ENCODE peak calls at places on chromosomes 12 and 14, in eight cellular contexts. R, H, K, D, F, J, C and Q are unnamed samples.

GRCh38 chr14:64387232-64387737 is 868 bp upstream of the MTHFD1 start:
- DNase-seq in R (no peak), H (peak; percentile 59), K (peak; percentile 10), D (peak; percentile 20), F (peak; percentile 48), J (peak; percentile 10), C (peak; percentile 38), Q (no peak)

GRCh38 chr14:62308927-62309326 is 546.7 kb downstream of the SNAPC1 start:
- DNase-seq in R (no peak), H (no peak), K (no peak), D (no peak), F (no peak), J (no peak), C (no peak), Q (no peak)

GRCh38 chr14:50008562-50009355 is 107.6 kb downstream of the VCPKMT start:
- DNase-seq in R (no peak), H (no peak), K (no peak), D (no peak), F (no peak), J (peak; percentile 80), C (no peak), Q (no peak)

GRCh38 chr14:65330416-65330815 is 82.1 kb upstream of the FUT8 start:
- DNase-seq in R (no peak), H (no peak), K (no peak), D (no peak), F (no peak), J (peak; percentile 72), C (no peak), Q (no peak)

GRCh38 chr14:88535149-88535548 is 19.7 kb downstream of the PTPN21 start:
- DNase-seq in R (no peak), H (peak; percentile 18), K (peak; percentile 75), D (no peak), F (no peak), J (no peak), C (no peak), Q (no peak)

GRCh38 chr12:113296557-113297213 is 38.2 kb downstream of the SLC8B1 start:
- DNase-seq in R (no peak), H (no peak), K (no peak), D (no peak), F (no peak), J (no peak), C (no peak), Q (no peak)

GRCh38 chr12:4806439-4807115 is 86.4 kb downstream of the GALNT8 start:
- DNase-seq in R (no peak), H (no peak), K (no peak), D (no peak), F (no peak), J (peak; percentile 12), C (no peak), Q (no peak)

GRCh38 chr12:104218935-104219334 is 3.4 kb downstream of the TXNRD1 start:
- DNase-seq in R (no peak), H (peak; percentile 59), K (no peak), D (no peak), F (no peak), J (peak; percentile 80), C (peak; percentile 53), Q (no peak)

GRCh38 chr14:67564236-67564635 is 31.1 kb downstream of the PLEKHH1 start:
- DNase-seq in R (no peak), H (peak; percentile 9), K (no peak), D (no peak), F (no peak), J (no peak), C (no peak), Q (peak; percentile 44)

GRCh38 chr14:72599579-72600470 is 294.1 kb downstream of the DPF3 start:
- DNase-seq in R (no peak), H (no peak), K (no peak), D (no peak), F (no peak), J (no peak), C (no peak), Q (no peak)

GRCh38 chr12:76921891-76922664 is 43.3 kb upstream of the CSRP2 start:
- DNase-seq in R (no peak), H (peak; percentile 59), K (no peak), D (no peak), F (no peak), J (no peak), C (no peak), Q (no peak)

GRCh38 chr14:49962616-49963015 is 69.7 kb downstream of the ARF6 start:
- DNase-seq in R (peak; percentile 55), H (peak; percentile 57), K (no peak), D (no peak), F (no peak), J (peak; percentile 96), C (peak; percentile 8), Q (no peak)

GRCh38 chr14:78690836-78691235 is 520.7 kb downstream of the NRXN3 start:
- DNase-seq in R (no peak), H (peak; percentile 47), K (no peak), D (no peak), F (no peak), J (no peak), C (no peak), Q (no peak)

GRCh38 chr12:101802486-101802885 is 28.3 kb downstream of the GNPTAB start:
- DNase-seq in R (no peak), H (no peak), K (no peak), D (no peak), F (no peak), J (no peak), C (no peak), Q (no peak)

GRCh38 chr14:55412686-55413085 is 1.1 kb upstream of the ATG14 start:
- DNase-seq in R (no peak), H (peak; percentile 63), K (no peak), D (no peak), F (no peak), J (peak; percentile 95), C (no peak), Q (no peak)

GRCh38 chr14:59407246-59407615 is 57.9 kb downstream of the GPR135 start:
- DNase-seq in R (no peak), H (peak; percentile 97), K (peak; percentile 26), D (no peak), F (peak; percentile 42), J (peak; percentile 94), C (no peak), Q (no peak)

GRCh38 chr12:1691123-1692007 is 495 bp downstream of the ADIPOR2 start:
- DNase-seq in R (peak; percentile 46), H (peak; percentile 65), K (peak; percentile 31), D (peak; percentile 19), F (peak; percentile 26), J (peak; percentile 36), C (peak; percentile 45), Q (no peak)

GRCh38 chr12:105013892-105014291 is 27.8 kb downstream of the NOPCHAP1 start:
- DNase-seq in R (no peak), H (peak; percentile 37), K (no peak), D (no peak), F (no peak), J (peak; percentile 22), C (peak; percentile 33), Q (peak; percentile 19)

GRCh38 chr12:47808574-47809380 is 10.9 kb downstream of the HDAC7 start:
- DNase-seq in R (no peak), H (peak; percentile 80), K (no peak), D (no peak), F (no peak), J (peak; percentile 61), C (no peak), Q (no peak)

GRCh38 chr14:20682435-20683124 is 1.8 kb upstream of the RNASE4 start:
- DNase-seq in R (peak; percentile 84), H (peak; percentile 97), K (peak; percentile 94), D (peak; percentile 86), F (peak; percentile 94), J (peak; percentile 89), C (peak; percentile 83), Q (no peak)
- H3K4me3 ChIP-seq in R (peak overlapping the region; percentile 78), H (peak overlapping the region; percentile 95), K (peak overlapping the region; percentile 89), D (peak overlapping the region; percentile 84), F (peak overlapping the region; percentile 76), J (peak overlapping the region; percentile 74), C (peak overlapping the region; percentile 89), Q (peak overlapping the region; percentile 63)

GRCh38 chr14:38211258-38211735 is 3.6 kb downstream of the SSTR1 start:
- DNase-seq in R (no peak), H (peak; percentile 17), K (no peak), D (no peak), F (no peak), J (no peak), C (no peak), Q (no peak)

GRCh38 chr14:38208825-38209562 is 1.3 kb downstream of the SSTR1 start:
- DNase-seq in R (peak; percentile 88), H (peak; percentile 90), K (peak; percentile 33), D (no peak), F (peak; percentile 23), J (no peak), C (peak; percentile 58), Q (peak; percentile 21)

GRCh38 chr14:38210168-38210567 is 2.5 kb downstream of the SSTR1 start:
- DNase-seq in R (peak; percentile 45), H (peak; percentile 94), K (no peak), D (no peak), F (peak; percentile 20), J (peak; percentile 58), C (peak; percentile 81), Q (peak; percentile 41)

GRCh38 chr14:38209572-38210159 is 2.0 kb downstream of the SSTR1 start:
- DNase-seq in R (peak; percentile 31), H (peak; percentile 70), K (no peak), D (no peak), F (no peak), J (no peak), C (no peak), Q (no peak)

GRCh38 chr14:38210587-38211257 is 3.0 kb downstream of the SSTR1 start:
- DNase-seq in R (peak; percentile 68), H (peak; percentile 87), K (no peak), D (no peak), F (no peak), J (no peak), C (peak; percentile 41), Q (no peak)
- H3K4me3 ChIP-seq in R (peak overlapping the region; percentile 47), H (peak overlapping the region; percentile 89), K (no peak overlapping the region), D (peak overlapping the region; percentile 50), F (peak overlapping the region; percentile 55), J (no peak overlapping the region), C (peak overlapping the region; percentile 36), Q (peak overlapping the region; percentile 33)

DNA sequence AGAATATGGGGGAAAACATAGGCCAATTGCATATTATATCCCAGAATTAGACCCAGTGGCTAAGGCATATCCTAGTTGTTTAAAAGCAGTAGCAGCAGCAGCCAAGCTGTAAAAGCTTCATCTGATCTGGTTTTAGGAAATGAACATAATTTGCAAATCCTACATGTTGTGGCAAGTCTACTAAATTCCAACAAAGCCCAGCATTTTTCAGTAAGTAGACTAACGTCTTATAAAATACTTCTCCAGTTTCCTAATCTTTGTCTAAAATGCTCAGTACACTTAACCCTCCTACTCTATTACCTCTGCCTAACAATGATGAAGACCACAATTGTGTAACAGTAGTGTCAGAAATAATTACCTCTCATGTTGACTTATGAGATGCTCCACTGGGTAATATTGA is 70.9 kb upstream of the RERGL start:
- DNase-seq in R (no peak), H (no peak), K (no peak), D (no peak), F (no peak), J (peak; percentile 55), C (no peak), Q (no peak)
- H3K4me3 ChIP-seq in R (no peak overlapping the region), H (no peak overlapping the region), K (no peak overlapping the region), D (no peak overlapping the region), F (no peak overlapping the region), J (no peak overlapping the region), C (no peak overlapping the region), Q (no peak overlapping the region)

DNA sequence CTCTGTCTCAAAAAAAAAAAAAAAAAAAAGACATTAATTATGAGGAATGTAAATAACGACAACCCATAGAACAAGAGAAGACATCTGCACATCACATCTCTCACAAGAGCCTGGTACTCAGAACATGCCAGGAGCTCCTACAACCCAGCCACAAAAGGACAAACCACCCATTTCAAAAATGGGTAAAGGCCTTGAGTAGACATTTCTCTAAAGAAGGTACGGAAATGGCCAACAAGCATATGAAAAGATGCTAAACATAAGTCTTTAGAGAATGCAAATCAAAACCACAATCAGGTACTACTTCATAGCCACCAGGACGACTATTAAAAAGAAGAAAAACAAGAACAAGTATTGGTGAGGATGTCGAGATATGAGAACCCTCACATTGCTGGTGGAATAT is 13.3 kb downstream of the AMN start:
- DNase-seq in R (no peak), H (no peak), K (no peak), D (no peak), F (no peak), J (no peak), C (no peak), Q (no peak)
- H3K4me3 ChIP-seq in R (no peak overlapping the region), H (no peak overlapping the region), K (no peak overlapping the region), D (no peak overlapping the region), F (no peak overlapping the region), J (no peak overlapping the region), C (no peak overlapping the region), Q (no peak overlapping the region)